ENCODE peak calls at places on chromosomes 3 and 15, in seven cellular contexts. F is GM06990, E is dorsolateral prefrontal cortex, K is HFF-Myc, S is fibroblast of mammary gland, L is transverse colon, T is AG10803. U is an unnamed sample.

GRCh38 chr15:59539799-59540198 is 71.8 kb upstream of the GCNT3 start:
- DNase-seq in F (no peak), T (no peak), K (no peak), E (no peak), S (peak), L (no peak), U (no peak)

GRCh38 chr15:33111051-33111451 is 83.5 kb downstream of the FMN1 start:
- DNase-seq in E (no peak), K (no peak), S (peak), L (no peak), T (no peak), F (no peak), U (peak)

GRCh38 chr3:133295199-133295901 is 104.5 kb upstream of the BFSP2 start:
- DNase-seq in E (no peak), S (peak), L (no peak), T (peak), F (peak), K (peak), U (peak)

GRCh38 chr15:87639305-87640011 is 617.1 kb downstream of the NTRK3 start:
- DNase-seq in T (no peak), L (no peak), K (no peak), E (no peak), S (no peak), F (no peak), U (peak)

GRCh38 chr3:172065534-172065933 is 26.2 kb downstream of the FNDC3B start:
- DNase-seq in E (no peak), T (peak), F (no peak), L (peak), K (peak), S (peak), U (peak)

GRCh38 chr3:8560608-8561007 is 59.0 kb downstream of the LMCD1 start:
- DNase-seq in S (peak), E (no peak), F (no peak), K (no peak), T (peak), L (no peak), U (peak)

GRCh38 chr3:6809349-6809748 is 51.6 kb upstream of the GRM7 start:
- DNase-seq in K (no peak), F (no peak), E (no peak), L (no peak), T (no peak), S (no peak), U (no peak)

GRCh38 chr3:128931046-128931445 is 51.6 kb downstream of the ACAD9 start:
- DNase-seq in T (no peak), F (no peak), E (no peak), K (no peak), L (no peak), S (no peak), U (no peak)

GRCh38 chr3:62875103-62876002 is at the start of gene CADPS:
- DNase-seq in S (peak), E (peak), T (peak), L (peak), F (peak), K (no peak), U (no peak)

GRCh38 chr15:29103825-29104565 is 165.6 kb downstream of the NSMCE3 start:
- DNase-seq in K (peak), F (peak), L (peak), T (peak), E (peak), S (peak), U (peak)

GRCh38 chr3:197750863-197751737 is 1.4 kb downstream of the FYTTD1 start:
- DNase-seq in L (peak), T (peak), S (peak), E (peak), F (peak), K (no peak), U (peak)

DNA sequence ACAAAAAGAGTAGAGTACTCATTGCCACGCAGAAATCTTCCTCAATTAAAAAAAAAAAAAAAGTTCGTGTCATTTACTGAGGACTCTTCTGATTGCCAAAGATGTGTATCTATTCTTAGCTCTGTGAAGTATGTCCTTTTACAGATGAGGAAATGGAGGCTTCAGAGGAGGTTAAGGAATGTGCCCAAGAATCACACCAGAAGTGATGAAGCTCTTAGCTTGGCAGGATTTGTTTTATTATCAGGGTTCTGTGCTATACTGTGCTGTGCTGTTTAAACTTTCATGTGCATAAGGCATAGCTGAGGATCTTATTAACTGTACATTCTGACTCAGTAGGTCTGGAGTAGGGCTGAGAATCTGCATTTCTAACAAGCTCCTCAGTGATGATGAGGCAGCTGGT is 665.2 kb upstream of the ADAMTS9 start:
- DNase-seq in L (no peak), F (no peak), T (peak), K (no peak), S (no peak), E (no peak), U (no peak)
- TF ChIP-seq CTCF in L (no peak), F (no peak), T (no peak), K (no peak), S (no peak), E (no peak), U (no peak)

GRCh38 chr15:63048115-63048985 is 5.8 kb downstream of the TPM1 start:
- DNase-seq in T (peak), E (peak), L (peak), F (peak), S (peak), K (no peak), U (peak)

GRCh38 chr15:63050737-63051700 is 8.5 kb downstream of the TPM1 start:
- DNase-seq in S (peak), L (peak), E (no peak), F (no peak), T (peak), K (no peak), U (peak)

GRCh38 chr15:63051701-63052066 is 9.1 kb downstream of the TPM1 start:
- DNase-seq in S (no peak), F (no peak), L (no peak), T (no peak), K (no peak), E (no peak), U (no peak)

GRCh38 chr15:63048986-63049665 is 6.6 kb downstream of the TPM1 start:
- DNase-seq in S (peak), L (peak), E (peak), K (no peak), T (peak), F (peak), U (peak)

DNA sequence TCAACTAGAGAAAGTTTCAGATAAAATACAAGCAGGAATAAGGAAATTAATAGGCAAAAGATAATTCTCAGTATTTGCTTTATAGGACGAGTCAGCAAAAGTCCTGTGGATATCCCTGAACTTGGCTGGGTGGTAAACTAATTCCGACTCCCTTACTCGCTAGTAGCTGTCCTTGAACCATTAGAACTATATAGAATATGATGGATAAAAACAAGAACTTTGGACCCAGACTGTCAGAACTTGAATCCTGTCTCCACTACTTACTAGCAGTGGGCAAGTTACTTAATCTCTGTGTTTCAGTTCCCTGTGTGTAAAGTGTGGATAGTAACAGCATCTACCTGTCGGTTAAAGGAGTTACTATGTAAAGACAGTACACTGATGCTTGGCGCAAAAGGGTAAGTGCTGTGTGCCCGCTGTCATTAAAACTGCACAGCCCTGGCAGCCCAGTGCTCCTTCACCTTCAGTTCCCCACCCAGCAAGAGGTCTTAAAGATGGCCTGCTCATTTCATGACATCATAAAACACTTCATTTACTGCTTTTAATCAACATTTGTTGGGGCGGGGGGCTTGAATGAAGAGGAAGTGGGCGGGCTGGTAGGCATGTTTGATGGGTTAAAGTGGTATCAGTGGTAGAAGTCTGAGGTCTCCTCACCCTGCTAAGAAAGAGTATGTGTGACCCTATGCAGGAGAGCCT is 7.3 kb downstream of the TPM1 start:
- DNase-seq in S (no peak), L (no peak), K (no peak), E (no peak), T (no peak), F (no peak), U (no peak)
- H3K4me3 ChIP-seq in S (peak), L (peak), K (no peak), E (peak), T (peak), F (no peak), U (peak)

GRCh38 chr3:173275740-173276139 is 121.8 kb upstream of the NLGN1 start:
- DNase-seq in F (no peak), L (no peak), T (no peak), E (no peak), K (no peak), S (no peak), U (no peak)
- TF ChIP-seq CTCF in F (peak), L (no peak), T (no peak), E (no peak), K (no peak), S (no peak), U (no peak)

DNA sequence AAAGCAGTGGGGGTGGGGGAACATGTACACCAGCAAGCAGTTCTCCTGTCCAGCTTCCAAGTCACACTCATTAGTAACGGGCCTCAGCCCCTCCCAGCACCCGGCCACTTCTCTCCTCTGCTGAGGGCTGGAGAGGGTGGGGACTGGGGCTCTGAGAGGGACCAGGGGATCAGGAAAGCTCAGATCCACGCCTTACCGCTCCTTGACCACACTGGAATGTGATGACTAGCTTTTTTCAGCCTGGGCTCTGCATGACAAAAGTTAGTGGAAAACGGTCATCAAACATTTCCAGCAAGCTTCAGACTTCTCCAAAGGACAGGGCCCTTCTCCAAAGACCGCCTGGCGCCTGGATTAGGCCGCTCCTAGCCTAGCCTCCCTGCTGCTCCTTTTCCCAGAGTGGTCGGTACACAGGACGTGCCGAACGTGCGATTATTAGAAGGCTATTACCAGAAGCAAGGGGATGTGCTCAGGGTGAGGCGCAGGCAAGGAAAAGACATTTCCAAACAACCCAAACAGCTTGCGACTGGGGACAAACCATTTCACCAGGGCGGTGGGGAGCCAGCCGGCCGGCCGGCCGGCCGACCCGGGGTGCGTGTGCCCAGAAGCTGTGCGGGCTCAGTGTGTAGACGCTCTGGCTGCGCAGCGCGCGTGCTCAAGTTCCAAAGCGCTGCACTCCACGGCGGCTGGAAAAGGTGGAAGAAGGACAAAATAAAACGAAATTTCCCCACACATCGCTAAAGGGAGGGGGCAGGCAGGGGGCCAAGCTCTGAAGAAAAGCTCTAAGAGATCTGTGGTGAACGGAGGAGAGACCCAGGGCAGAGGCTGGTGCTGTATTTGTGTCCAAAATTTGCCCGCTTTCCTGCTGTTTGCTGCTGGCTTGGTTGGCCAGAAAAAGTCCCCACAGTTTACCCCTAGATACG is 51.0 kb upstream of the SSR3 start:
- DNase-seq in K (no peak), E (peak), S (peak), T (peak), F (peak), L (peak), U (peak)
- H3K4me3 ChIP-seq in K (peak), E (peak), S (peak), T (peak), F (peak), L (peak), U (peak)

DNA sequence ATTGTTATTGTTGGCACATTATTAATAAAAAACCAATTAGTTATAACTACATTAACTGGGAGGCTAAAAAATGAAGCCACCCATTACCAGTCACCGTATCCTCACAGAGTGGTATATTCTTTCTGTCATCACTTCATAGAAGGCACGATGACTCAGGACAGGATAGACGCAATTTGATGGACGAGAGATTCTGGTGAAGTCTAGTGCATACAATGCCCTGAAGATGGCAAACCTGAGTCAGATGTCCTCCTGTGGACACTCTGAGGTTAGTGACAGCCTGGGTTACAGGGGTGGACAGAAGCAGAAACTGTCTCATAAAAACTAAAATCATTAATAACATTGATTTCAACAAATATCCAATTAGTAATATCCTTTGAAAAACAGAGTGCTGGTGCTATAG is 150.3 kb downstream of the SLC9A9 start:
- DNase-seq in F (no peak), T (no peak), L (no peak), S (peak), E (no peak), K (no peak), U (no peak)
- TF ChIP-seq CTCF in F (no peak), T (no peak), L (no peak), S (peak), E (no peak), K (no peak), U (no peak)

GRCh38 chr3:75395601-75396315 is 268.4 kb upstream of the FRG2C start:
- DNase-seq in E (no peak), T (no peak), S (no peak), K (no peak), L (no peak), F (no peak), U (no peak)

DNA sequence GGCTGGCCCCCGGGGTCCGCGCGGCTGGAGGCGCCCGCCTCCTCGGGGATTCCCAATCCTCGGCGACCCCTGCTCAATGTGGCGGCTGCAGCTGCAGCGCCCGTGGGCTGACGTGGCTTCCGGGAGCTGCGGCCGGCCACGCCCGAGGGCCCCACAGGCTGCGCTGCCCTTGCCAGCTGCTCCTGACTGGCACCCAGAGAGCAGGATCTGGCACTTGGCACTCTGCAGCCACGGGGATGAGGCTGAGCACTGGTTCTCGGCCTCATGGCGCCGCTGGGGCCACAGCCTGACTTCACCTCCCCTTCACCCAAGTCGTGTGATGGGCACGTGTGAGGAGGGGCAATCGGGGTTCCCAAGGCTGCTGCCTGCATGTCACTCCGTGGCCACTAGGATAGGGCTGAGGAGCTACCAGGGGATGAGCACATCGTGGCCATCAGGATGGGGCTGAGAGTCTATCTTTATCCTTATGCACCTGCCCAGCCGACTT is 267.8 kb upstream of the FRG2C start:
- DNase-seq in L (no peak), T (no peak), S (no peak), K (no peak), E (no peak), F (no peak), U (no peak)
- H3K4me3 ChIP-seq in L (peak), T (peak), S (no peak), K (peak), E (no peak), F (no peak), U (no peak)

DNA sequence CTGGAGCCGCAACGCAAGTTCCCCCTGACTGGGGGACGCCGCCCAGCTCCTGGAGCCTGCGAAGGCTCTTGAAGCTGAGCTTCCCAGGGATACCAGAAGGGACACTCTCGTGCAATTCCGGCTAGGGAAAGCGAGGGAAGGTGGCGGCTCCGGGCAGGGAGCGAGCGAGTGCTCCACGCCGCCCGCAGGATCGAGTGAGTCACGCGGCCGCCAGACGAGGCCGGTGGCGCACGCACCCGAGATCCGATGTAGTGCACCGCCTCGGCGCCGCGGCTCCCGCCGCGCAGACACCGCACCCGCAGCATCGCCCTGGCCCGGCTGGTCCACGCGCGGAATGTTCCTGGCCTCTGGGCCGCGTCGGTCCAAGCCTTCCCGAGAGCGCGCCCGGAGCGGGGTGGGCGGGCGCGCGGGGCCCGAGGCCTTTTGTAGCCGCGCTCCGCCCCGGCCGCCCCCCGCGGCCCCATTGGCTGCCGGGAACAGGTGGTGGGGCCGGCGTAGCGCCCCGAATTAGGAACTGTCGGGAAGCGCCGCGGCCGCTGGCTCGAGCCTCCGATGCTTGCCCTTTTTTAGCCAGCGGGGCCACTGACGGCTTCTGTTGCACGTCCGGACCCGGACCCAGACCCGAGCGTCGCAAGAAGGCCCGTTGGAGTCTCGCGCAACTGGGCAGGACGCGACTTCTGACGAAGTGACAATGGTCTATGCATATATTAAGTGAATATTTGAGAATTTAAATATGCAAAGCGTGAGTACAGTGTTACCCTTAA is at the start of gene GATM:
- DNase-seq in T (peak), L (peak), E (peak), S (peak), F (peak), K (peak), U (peak)
- TF ChIP-seq CTCF in T (peak), L (peak), E (peak), S (peak), F (peak), K (peak), U (peak)

GRCh38 chr3:98647197-98647596 is 53.8 kb upstream of the CPOX start:
- DNase-seq in K (no peak), T (no peak), S (no peak), L (no peak), E (no peak), F (no peak), U (no peak)
- H3K4me3 ChIP-seq in K (no peak), T (no peak), S (no peak), L (no peak), E (no peak), F (no peak), U (no peak)